ENCODE peak calls at places on chromosome 9, in six cellular contexts. C is upper lobe of right lung, Y is heart left ventricle, N is A673, B is stomach, Q is adrenal gland. H is an unnamed sample. For H3K27me3, the result is how much of the 10 kb centered on the place peaks cover.

GRCh38 chr9:70479880-70480291 is 65.4 kb upstream of the KLF9 start:
- DNase-seq in C (no peak), Y (peak), N (no peak), B (peak), Q (no peak), H (no peak)

GRCh38 chr9:16921855-16922254 is 51.4 kb upstream of the BNC2 start:
- DNase-seq in C (no peak), Y (no peak), N (peak), B (no peak), Q (no peak), H (no peak)

GRCh38 chr9:121997791-121998190 is 95.3 kb downstream of the TTLL11 start:
- DNase-seq in C (no peak), Y (no peak), N (peak), B (no peak), Q (no peak), H (no peak)

GRCh38 chr9:5112109-5112592 is 73.3 kb downstream of the INSL6 start:
- DNase-seq in C (peak), Y (no peak), N (no peak), B (no peak), Q (no peak), H (no peak)

GRCh38 chr9:120878188-120879130 is 1.5 kb upstream of the PHF19 start:
- DNase-seq in C (no peak), Y (no peak), N (no peak), B (no peak), Q (no peak), H (no peak)

GRCh38 chr9:27548055-27548741 is 18.6 kb upstream of the MOB3B start:
- DNase-seq in C (no peak), Y (no peak), N (peak), B (no peak), Q (no peak), H (no peak)

GRCh38 chr9:136140966-136141365 is 22.3 kb upstream of the TMEM250 start:
- DNase-seq in C (no peak), Y (no peak), N (no peak), B (no peak), Q (no peak), H (no peak)

GRCh38 chr9:4583001-4583400 is 79.1 kb upstream of the PLPP6 start:
- DNase-seq in C (no peak), Y (no peak), N (no peak), B (no peak), Q (no peak), H (no peak)

GRCh38 chr9:136901516-136902258 is 15.4 kb downstream of the TRAF2 start:
- DNase-seq in C (no peak), Y (no peak), N (no peak), B (peak), Q (peak), H (no peak)

GRCh38 chr9:137076636-137077009 is 694 bp upstream of the UAP1L1 start:
- DNase-seq in C (no peak), Y (no peak), N (no peak), B (no peak), Q (no peak), H (no peak)

GRCh38 chr9:76198336-76198735 is 195.9 kb downstream of the RFK start:
- DNase-seq in C (no peak), Y (no peak), N (no peak), B (no peak), Q (peak), H (no peak)

GRCh38 chr9:93288341-93288740 is 104.4 kb downstream of the WNK2 start:
- DNase-seq in C (peak), Y (no peak), N (no peak), B (peak), Q (no peak), H (no peak)

DNA sequence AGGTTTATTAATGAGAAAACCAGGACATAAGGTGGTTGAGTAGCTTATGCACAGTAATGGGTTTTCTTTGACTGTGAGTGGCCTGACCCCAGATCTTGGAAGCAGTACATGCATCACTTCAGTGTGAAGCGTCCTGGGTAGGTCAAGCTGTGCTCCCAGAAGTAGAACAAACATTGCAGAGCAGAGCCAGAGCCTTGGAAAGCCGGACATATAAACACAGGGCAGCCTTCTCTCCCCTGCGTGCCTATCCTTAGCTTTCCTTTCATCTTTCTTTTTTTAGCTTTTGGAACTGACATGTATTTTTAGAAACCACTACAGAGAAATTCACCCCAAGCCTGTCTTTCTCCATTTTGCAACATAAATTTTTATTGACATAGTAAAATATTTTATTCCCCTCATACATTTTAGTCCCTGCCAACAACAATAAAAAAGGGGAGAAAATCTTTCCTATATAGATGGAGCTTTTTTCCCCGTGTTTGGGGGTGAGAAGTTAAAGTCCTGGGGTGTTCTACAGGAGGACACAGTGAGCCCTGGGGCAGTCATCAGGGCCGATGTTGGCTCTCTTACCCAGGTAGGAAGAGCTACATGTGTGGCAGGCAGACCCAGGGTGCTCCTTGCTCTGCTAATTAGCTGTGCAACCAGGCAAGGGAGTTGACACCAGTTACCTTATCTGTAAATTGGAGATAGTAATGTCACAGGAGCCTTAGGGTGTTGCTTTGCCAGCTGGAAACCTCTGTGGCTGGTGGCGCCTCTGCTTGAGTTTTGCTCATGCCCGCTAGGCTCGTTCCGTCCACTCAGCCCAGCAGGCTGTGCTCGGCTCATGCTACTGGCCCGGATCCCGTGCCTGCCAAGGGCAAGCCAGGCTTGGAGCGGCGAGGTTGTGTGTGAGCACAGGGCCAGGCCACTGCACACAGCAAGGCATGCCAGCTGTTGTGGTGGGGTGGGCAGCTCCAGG is 389.6 kb downstream of the KDM4C start:
- DNase-seq in C (no peak), Y (peak), N (no peak), B (no peak), Q (peak), H (peak)
- H3K4me3 ChIP-seq in C (no peak), Y (no peak), N (no peak), B (no peak), Q (no peak), H (no peak)

GRCh38 chr9:113817171-113817570 is 58.9 kb upstream of the ZNF618 start:
- DNase-seq in C (no peak), Y (no peak), N (no peak), B (no peak), Q (no peak), H (no peak)

GRCh38 chr9:113823421-113823820 is 52.7 kb upstream of the ZNF618 start:
- DNase-seq in C (no peak), Y (no peak), N (no peak), B (no peak), Q (no peak), H (no peak)

GRCh38 chr9:113822315-113822714 is 53.8 kb upstream of the ZNF618 start:
- DNase-seq in C (no peak), Y (no peak), N (no peak), B (no peak), Q (no peak), H (no peak)

GRCh38 chr9:113818391-113818790 is 57.7 kb upstream of the ZNF618 start:
- DNase-seq in C (no peak), Y (no peak), N (no peak), B (no peak), Q (no peak), H (no peak)
- H3K27me3 ChIP-seq in C (under half), Y (under half), N (under half), B (under half), Q (under half), H (under half)

DNA sequence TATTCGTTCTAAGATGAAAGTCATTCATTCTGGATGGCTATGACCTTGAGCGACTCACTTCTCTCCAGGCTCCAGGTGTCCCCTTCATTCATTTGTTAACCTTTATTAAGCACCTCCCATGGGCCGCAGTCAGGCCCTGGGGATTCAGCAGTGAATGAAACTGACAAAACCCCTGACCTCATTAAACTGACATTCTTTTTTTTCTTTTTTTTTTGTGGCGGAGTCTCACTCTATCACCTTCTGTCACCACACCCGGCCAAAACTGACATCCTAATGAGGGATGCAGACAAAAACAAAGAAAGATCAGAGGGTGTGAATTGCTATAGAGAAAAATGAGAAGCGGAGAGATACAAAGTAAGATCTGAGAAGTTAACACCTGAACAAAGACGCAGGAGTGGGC is 16.5 kb upstream of the ODF2 start:
- DNase-seq in C (no peak), Y (no peak), N (no peak), B (no peak), Q (no peak), H (no peak)
- H3K4me3 ChIP-seq in C (no peak), Y (no peak), N (no peak), B (no peak), Q (no peak), H (no peak)

GRCh38 chr9:37033753-37034319 is at the start of gene PAX5:
- DNase-seq in C (no peak), Y (no peak), N (peak), B (no peak), Q (no peak), H (no peak)
- H3K27me3 ChIP-seq in C (half or more), Y (half or more), N (under half), B (half or more), Q (half or more), H (under half)

GRCh38 chr9:34381323-34381722 is 4.6 kb upstream of the MYORG start:
- DNase-seq in C (no peak), Y (no peak), N (no peak), B (no peak), Q (no peak), H (no peak)
- H3K4me3 ChIP-seq in C (peak), Y (peak), N (peak), B (peak), Q (no peak), H (no peak)